ENCODE peak calls at places on chromosomes 13 and 19, in eight cellular contexts. U is SHP77; G is NCI-H2227 treated with DMSO at 0.1 percent for 48 hours; K is SW480; Y is fibroblast of lung; I is effector CD4-positive, alpha-beta T cell; Q is hypothalamus; F is D341Med. C is an unnamed sample.

GRCh38 chr19:50290775-50291174 is 38.4 kb downstream of the KCNC3 start:
- DNase-seq in U (no peak), G (no peak), K (no peak), Y (no peak), I (no peak), Q (no peak), F (peak), C (no peak)

GRCh38 chr19:16369306-16369663 is 44.7 kb downstream of the KLF2 start:
- DNase-seq in U (no peak), G (no peak), K (no peak), Y (no peak), I (no peak), Q (no peak), F (no peak), C (no peak)

GRCh38 chr19:45996933-45997332 is 1.7 kb downstream of the CCDC61 start:
- DNase-seq in U (no peak), G (no peak), K (no peak), Y (no peak), I (no peak), Q (no peak), F (no peak), C (no peak)

GRCh38 chr13:48369988-48370387 is 42.9 kb downstream of the LPAR6 start:
- DNase-seq in U (no peak), G (no peak), K (no peak), Y (no peak), I (no peak), Q (no peak), F (no peak), C (no peak)

GRCh38 chr13:99639126-99639525 is 137.9 kb downstream of the TM9SF2 start:
- DNase-seq in U (no peak), G (no peak), K (no peak), Y (no peak), I (no peak), Q (no peak), F (no peak), C (no peak)

GRCh38 chr13:31761951-31762350 is 22.6 kb downstream of the RXFP2 start:
- DNase-seq in U (no peak), G (no peak), K (no peak), Y (peak), I (no peak), Q (no peak), F (no peak), C (no peak)

GRCh38 chr19:5823579-5824281 is 15.8 kb downstream of the FUT6 start:
- DNase-seq in U (peak), G (no peak), K (peak), Y (no peak), I (no peak), Q (no peak), F (peak), C (no peak)

GRCh38 chr13:63351081-63351480 is 1935.4 kb upstream of the PCDH20 start:
- DNase-seq in U (no peak), G (no peak), K (no peak), Y (no peak), I (no peak), Q (no peak), F (no peak), C (no peak)

GRCh38 chr13:26460652-26461051 is 96.8 kb upstream of the WASF3 start:
- DNase-seq in U (no peak), G (no peak), K (no peak), Y (no peak), I (no peak), Q (no peak), F (no peak), C (no peak)

GRCh38 chr19:38644719-38645118 is 2.7 kb upstream of the ACTN4 start:
- DNase-seq in U (no peak), G (no peak), K (peak), Y (no peak), I (no peak), Q (no peak), F (no peak), C (no peak)

GRCh38 chr19:11821474-11821873 is 7.4 kb downstream of the ZNF440 start:
- DNase-seq in U (no peak), G (no peak), K (no peak), Y (peak), I (no peak), Q (no peak), F (no peak), C (no peak)

GRCh38 chr13:32134241-32134801 is 102.7 kb downstream of the FRY start:
- DNase-seq in U (no peak), G (no peak), K (no peak), Y (peak), I (no peak), Q (no peak), F (no peak), C (no peak)

GRCh38 chr13:81048026-81048461 is 707.1 kb upstream of the SPRY2 start:
- DNase-seq in U (peak), G (no peak), K (no peak), Y (no peak), I (no peak), Q (no peak), F (peak), C (no peak)

GRCh38 chr13:114019367-114019766 is 45.5 kb upstream of the C13orf46 start:
- DNase-seq in U (peak), G (no peak), K (no peak), Y (no peak), I (no peak), Q (no peak), F (no peak), C (no peak)

GRCh38 chr13:43792456-43792855 is 5.7 kb upstream of the ENOX1 start:
- DNase-seq in U (no peak), G (no peak), K (no peak), Y (peak), I (no peak), Q (no peak), F (no peak), C (no peak)

GRCh38 chr19:3687774-3688706 is 12.2 kb downstream of the PIP5K1C start:
- DNase-seq in U (no peak), G (no peak), K (peak), Y (no peak), I (no peak), Q (no peak), F (no peak), C (no peak)

GRCh38 chr13:80037505-80037888 is 303.4 kb downstream of the SPRY2 start:
- DNase-seq in U (no peak), G (no peak), K (no peak), Y (peak), I (no peak), Q (no peak), F (no peak), C (no peak)

GRCh38 chr13:31625115-31625514 is 114.2 kb upstream of the RXFP2 start:
- DNase-seq in U (no peak), G (no peak), K (no peak), Y (peak), I (no peak), Q (no peak), F (no peak), C (no peak)

GRCh38 chr19:16199275-16199932 is 1.7 kb downstream of the AP1M1 start:
- DNase-seq in U (no peak), G (no peak), K (no peak), Y (no peak), I (no peak), Q (no peak), F (no peak), C (no peak)

GRCh38 chr13:90396266-90396665 is 951.2 kb upstream of the MIR17HG start:
- DNase-seq in U (no peak), G (no peak), K (no peak), Y (no peak), I (no peak), Q (no peak), F (no peak), C (no peak)

GRCh38 chr19:58570770-58571574 is 2.2 kb downstream of the MZF1 start:
- DNase-seq in U (no peak), G (no peak), K (no peak), Y (no peak), I (no peak), Q (no peak), F (no peak), C (no peak)

GRCh38 chr19:39645800-39646411 is 9.8 kb upstream of the LGALS16 start:
- DNase-seq in U (no peak), G (no peak), K (no peak), Y (peak), I (no peak), Q (no peak), F (no peak), C (no peak)

GRCh38 chr13:111219306-111219705 is 101.1 kb upstream of the TEX29 start:
- DNase-seq in U (no peak), G (no peak), K (no peak), Y (peak), I (no peak), Q (peak), F (no peak), C (no peak)

GRCh38 chr19:13099073-13099999 is 3.3 kb downstream of the LYL1 start:
- DNase-seq in U (no peak), G (no peak), K (peak), Y (no peak), I (peak), Q (no peak), F (no peak), C (no peak)

GRCh38 chr19:41587101-41587837 is 11.3 kb downstream of the CEACAM21 start:
- DNase-seq in U (no peak), G (no peak), K (no peak), Y (no peak), I (no peak), Q (no peak), F (no peak), C (no peak)

GRCh38 chr19:12867120-12868099 is 13.8 kb downstream of the DNASE2 start:
- DNase-seq in U (no peak), G (no peak), K (no peak), Y (peak), I (peak), Q (peak), F (no peak), C (no peak)

GRCh38 chr19:28960986-28961705 is 251.8 kb downstream of the UQCRFS1 start:
- DNase-seq in U (no peak), G (no peak), K (no peak), Y (peak), I (no peak), Q (no peak), F (no peak), C (no peak)

GRCh38 chr13:33934936-33935510 is 117.1 kb downstream of the RFC3 start:
- DNase-seq in U (no peak), G (no peak), K (no peak), Y (no peak), I (no peak), Q (no peak), F (no peak), C (no peak)

GRCh38 chr19:1825909-1826556 is 14.0 kb upstream of the ATP8B3 start:
- DNase-seq in U (peak), G (peak), K (no peak), Y (peak), I (peak), Q (peak), F (peak), C (no peak)

GRCh38 chr13:113667771-113668490 is 912 bp downstream of the GRK1 start:
- DNase-seq in U (no peak), G (no peak), K (no peak), Y (no peak), I (no peak), Q (no peak), F (no peak), C (no peak)

GRCh38 chr13:41154042-41154441 is 21.4 kb upstream of the KBTBD6 start:
- DNase-seq in U (no peak), G (no peak), K (no peak), Y (no peak), I (no peak), Q (no peak), F (no peak), C (no peak)

GRCh38 chr13:21568854-21569253 is 35.1 kb downstream of the MICU2 start:
- DNase-seq in U (no peak), G (no peak), K (no peak), Y (no peak), I (no peak), Q (no peak), F (no peak), C (no peak)

GRCh38 chr19:29259153-29259552 is 46.2 kb upstream of the UQCRFS1 start:
- DNase-seq in U (no peak), G (no peak), K (peak), Y (no peak), I (no peak), Q (no peak), F (no peak), C (no peak)

GRCh38 chr13:113628291-113629270 is 29.4 kb downstream of the ATP4B start:
- DNase-seq in U (no peak), G (no peak), K (no peak), Y (no peak), I (no peak), Q (no peak), F (no peak), C (no peak)